ENCODE peak calls at places on chromosomes 3 and 15, in eight cellular contexts. G is GM23248, N is psoas muscle, A is A549, O is NCI-H2081, F is renal cortical epithelial cell, J is head of caudate nucleus, S is brain pericyte. V is an unnamed sample.

GRCh38 chr3:194140520-194141414 is 4.8 kb downstream of the HES1 start:
- DNase-seq in F (peak; percentile 60), A (peak; percentile 54), O (peak; percentile 93), N (peak; percentile 75), S (no peak), J (peak; percentile 28), G (peak; percentile 62), V (no peak)

GRCh38 chr15:36517758-36518157 is 61.7 kb upstream of the CDIN1 start:
- DNase-seq in J (no peak), O (no peak), N (no peak), F (no peak), G (no peak), S (no peak), A (no peak), V (no peak)

GRCh38 chr3:172312006-172312405 is 136.2 kb downstream of the GHSR start:
- DNase-seq in O (no peak), F (no peak), G (peak; percentile 49), N (no peak), S (no peak), J (no peak), A (no peak), V (peak; percentile 33)

GRCh38 chr3:88180398-88180999 is 30.7 kb downstream of the C3orf38 start:
- DNase-seq in O (no peak), J (no peak), S (no peak), G (peak; percentile 62), A (peak; percentile 66), N (no peak), F (peak; percentile 44), V (peak; percentile 72)

GRCh38 chr3:37443363-37444035 is 269.1 kb upstream of the LRRFIP2 start:
- DNase-seq in G (no peak), S (no peak), O (no peak), J (no peak), F (no peak), A (no peak), N (no peak), V (no peak)

GRCh38 chr3:136186330-136186729 is 9.8 kb downstream of the MSL2 start:
- DNase-seq in N (no peak), F (peak; percentile 47), O (peak; percentile 46), A (no peak), S (no peak), J (no peak), G (peak; percentile 25), V (no peak)

GRCh38 chr3:101950510-101950909 is 101.2 kb downstream of the NFKBIZ start:
- DNase-seq in A (peak; percentile 25), F (peak; percentile 100), N (no peak), S (no peak), J (no peak), G (peak; percentile 96), O (no peak), V (peak; percentile 74)

GRCh38 chr15:71251548-71252035 is 136.3 kb downstream of the THSD4 start:
- DNase-seq in S (no peak), A (peak; percentile 68), F (no peak), G (no peak), J (no peak), O (no peak), N (no peak), V (no peak)

GRCh38 chr3:151058742-151059141 is 26.7 kb upstream of the MED12L start:
- DNase-seq in S (no peak), O (no peak), G (no peak), J (no peak), A (no peak), F (peak; percentile 10), N (no peak), V (no peak)

GRCh38 chr15:80554526-80554925 is 140.6 kb upstream of the ABHD17C start:
- DNase-seq in F (no peak), G (no peak), O (no peak), S (no peak), N (no peak), J (no peak), A (no peak), V (no peak)

GRCh38 chr3:38646630-38647029 is 2.9 kb downstream of the SCN5A start:
- DNase-seq in F (no peak), S (no peak), A (peak; percentile 77), O (no peak), N (no peak), G (peak; percentile 5), J (no peak), V (peak; percentile 21)

GRCh38 chr3:124076231-124076630 is 84.3 kb upstream of the ROPN1 start:
- DNase-seq in A (no peak), J (no peak), S (no peak), F (no peak), G (peak; percentile 13), N (no peak), O (no peak), V (no peak)

GRCh38 chr3:152719264-152719663 is 115.7 kb upstream of the P2RY1 start:
- DNase-seq in F (peak; percentile 78), S (no peak), N (no peak), O (no peak), A (no peak), J (no peak), G (peak; percentile 74), V (peak; percentile 16)

GRCh38 chr15:101107625-101108457 is 144.0 kb downstream of the CHSY1 start:
- DNase-seq in O (no peak), G (no peak), J (no peak), A (no peak), N (no peak), S (no peak), F (no peak), V (no peak)

GRCh38 chr3:30689202-30689641 is 82.8 kb downstream of the TGFBR2 start:
- DNase-seq in S (no peak), N (no peak), G (peak; percentile 70), A (peak; percentile 42), J (no peak), F (peak; percentile 85), O (no peak), V (peak; percentile 80)

GRCh38 chr3:194204036-194204792 is 68.3 kb downstream of the HES1 start:
- DNase-seq in G (no peak), J (peak; percentile 18), N (no peak), F (no peak), A (no peak), S (no peak), O (peak; percentile 47), V (no peak)

GRCh38 chr15:84033793-84034553 is 201.6 kb upstream of the GOLGA6L4 start:
- DNase-seq in G (no peak), F (no peak), J (no peak), S (no peak), N (no peak), O (no peak), A (no peak), V (peak; percentile 13)

GRCh38 chr3:32423956-32424558 is 32.4 kb downstream of the CMTM7 start:
- DNase-seq in G (no peak), O (no peak), J (no peak), F (no peak), A (no peak), S (no peak), N (no peak), V (no peak)

GRCh38 chr15:50354838-50355611 is at the start of gene GABPB1:
- DNase-seq in N (peak; percentile 94), O (peak; percentile 85), A (peak; percentile 98), S (peak; percentile 94), F (peak; percentile 83), J (peak; percentile 90), G (peak; percentile 96), V (peak; percentile 97)

V was measured in fibroblast of the aortic adventitia.